ENCODE peak calls at places on chromosomes 1 and 21, in nine cellular contexts. L is HCT116, B is K562, P is PC-9, N is PC-3, V is endothelial cell of umbilical vein, A is H9, S is fibroblast of lung, C is OCI-LY7. E is an unnamed sample. For H3K79me2 and H3K4me1, the result is how much of the 10 kb centered on the place peaks cover.

GRCh38 chr1:180652791-180653190 is 21.0 kb downstream of the XPR1 start:
- DNase-seq in L (no peak), B (no peak), P (no peak), N (no peak), V (no peak), A (no peak), S (peak), C (no peak), E (no peak)

GRCh38 chr1:226642421-226642820 is 93.9 kb downstream of the STUM start:
- DNase-seq in L (no peak), B (no peak), P (no peak), N (no peak), V (no peak), A (no peak), S (no peak), C (no peak), E (no peak)

GRCh38 chr1:156616463-156616862 is 2.8 kb upstream of the HAPLN2 start:
- DNase-seq in L (no peak), B (peak), P (no peak), N (peak), V (peak), A (no peak), S (peak), C (no peak), E (no peak)

GRCh38 chr1:147648933-147649332 is 21.4 kb downstream of the ACP6 start:
- DNase-seq in L (no peak), B (no peak), P (no peak), N (no peak), V (no peak), A (no peak), S (no peak), C (no peak), E (no peak)

GRCh38 chr1:51484591-51484990 is 34.5 kb downstream of the EPS15 start:
- DNase-seq in L (no peak), B (no peak), P (no peak), N (peak), V (no peak), A (no peak), S (peak), C (no peak), E (no peak)

GRCh38 chr1:182309631-182310351 is 81.8 kb downstream of the GLUL start:
- DNase-seq in L (no peak), B (peak), P (no peak), N (no peak), V (no peak), A (no peak), S (no peak), C (no peak), E (peak)

GRCh38 chr1:226526801-226527595 is 21.6 kb upstream of the STUM start:
- DNase-seq in L (peak), B (peak), P (peak), N (peak), V (peak), A (peak), S (peak), C (peak), E (peak)

GRCh38 chr1:218510153-218510772 is 165.1 kb downstream of the TGFB2 start:
- DNase-seq in L (no peak), B (no peak), P (no peak), N (no peak), V (no peak), A (no peak), S (no peak), C (no peak), E (no peak)

GRCh38 chr1:30562559-30562958 is 160.8 kb downstream of the MATN1 start:
- DNase-seq in L (no peak), B (no peak), P (no peak), N (no peak), V (no peak), A (no peak), S (no peak), C (no peak), E (no peak)

GRCh38 chr1:204714194-204714860 is 28.8 kb upstream of the LRRN2 start:
- DNase-seq in L (no peak), B (no peak), P (no peak), N (no peak), V (no peak), A (no peak), S (no peak), C (peak), E (no peak)

GRCh38 chr1:92484472-92485373 is 2.0 kb downstream of the GFI1 start:
- DNase-seq in L (no peak), B (peak), P (peak), N (peak), V (peak), A (peak), S (peak), C (peak), E (peak)

GRCh38 chr21:33811147-33812024 is 104.2 kb downstream of the ATP5PO start:
- DNase-seq in L (no peak), B (no peak), P (no peak), N (no peak), V (peak), A (no peak), S (no peak), C (no peak), E (no peak)

GRCh38 chr1:43309626-43310025 is 8.8 kb downstream of the TIE1 start:
- DNase-seq in L (no peak), B (no peak), P (no peak), N (no peak), V (no peak), A (no peak), S (no peak), C (no peak), E (no peak)

GRCh38 chr21:43970551-43970950 is 41.6 kb upstream of the TRAPPC10 start:
- DNase-seq in L (no peak), B (no peak), P (no peak), N (no peak), V (no peak), A (no peak), S (no peak), C (no peak), E (no peak)

GRCh38 chr1:101081496-101082282 is 56.1 kb upstream of the DPH5 start:
- DNase-seq in L (no peak), B (no peak), P (no peak), N (no peak), V (no peak), A (no peak), S (no peak), C (no peak), E (no peak)

GRCh38 chr1:155241851-155242264 is 13.4 kb downstream of the ENTREP3 start:
- DNase-seq in L (no peak), B (no peak), P (no peak), N (peak), V (no peak), A (no peak), S (no peak), C (no peak), E (no peak)

GRCh38 chr1:24206516-24207394 is 19.7 kb upstream of the IFNLR1 start:
- DNase-seq in L (no peak), B (no peak), P (peak), N (peak), V (no peak), A (no peak), S (no peak), C (no peak), E (no peak)

GRCh38 chr1:156648496-156648895 is 6.6 kb downstream of the BCAN start:
- DNase-seq in L (no peak), B (no peak), P (no peak), N (no peak), V (no peak), A (no peak), S (no peak), C (no peak), E (no peak)

GRCh38 chr1:117592155-117592554 is 13.7 kb upstream of the TENT5C start:
- DNase-seq in L (no peak), B (no peak), P (no peak), N (no peak), V (no peak), A (no peak), S (no peak), C (no peak), E (no peak)

GRCh38 chr1:93616996-93617669 is 64.5 kb downstream of the BCAR3 start:
- DNase-seq in L (no peak), B (no peak), P (peak), N (no peak), V (peak), A (no peak), S (no peak), C (no peak), E (no peak)

GRCh38 chr1:186442651-186443114 is 18.2 kb downstream of the PDC start:
- DNase-seq in L (no peak), B (no peak), P (peak), N (peak), V (peak), A (no peak), S (peak), C (no peak), E (no peak)

GRCh38 chr1:108695515-108695914 is 3.4 kb downstream of the PRPF38B start:
- DNase-seq in L (no peak), B (no peak), P (no peak), N (no peak), V (no peak), A (no peak), S (no peak), C (no peak), E (no peak)

GRCh38 chr21:41396452-41397107 is 29.5 kb upstream of the MX1 start:
- DNase-seq in L (no peak), B (no peak), P (peak), N (peak), V (no peak), A (peak), S (no peak), C (no peak), E (peak)

GRCh38 chr21:45048026-45048698 is 26.2 kb upstream of the ADARB1 start:
- DNase-seq in L (no peak), B (no peak), P (no peak), N (no peak), V (no peak), A (no peak), S (no peak), C (no peak), E (no peak)

GRCh38 chr1:68495968-68496679 is 758 bp downstream of the DEPDC1 start:
- DNase-seq in L (peak), B (no peak), P (peak), N (peak), V (peak), A (no peak), S (peak), C (peak), E (peak)

GRCh38 chr1:29633784-29634183 is 397.5 kb downstream of the PTPRU start:
- DNase-seq in L (no peak), B (peak), P (no peak), N (no peak), V (no peak), A (peak), S (peak), C (no peak), E (no peak)

GRCh38 chr1:5551274-5551966 is 440.8 kb downstream of the NPHP4 start:
- DNase-seq in L (peak), B (peak), P (no peak), N (peak), V (no peak), A (no peak), S (no peak), C (no peak), E (no peak)

GRCh38 chr1:206684478-206685255 is at the start of gene MAPKAPK2:
- DNase-seq in L (peak), B (peak), P (peak), N (peak), V (peak), A (peak), S (peak), C (peak), E (peak)

GRCh38 chr1:43499882-43500281 is 30.8 kb upstream of the PTPRF start:
- DNase-seq in L (no peak), B (peak), P (no peak), N (no peak), V (no peak), A (no peak), S (no peak), C (no peak), E (no peak)

GRCh38 chr1:183029591-183030000 is 6.4 kb downstream of the LAMC1 start:
- DNase-seq in L (no peak), B (no peak), P (no peak), N (peak), V (no peak), A (no peak), S (peak), C (no peak), E (no peak)

GRCh38 chr1:48644950-48645605 is 131.6 kb downstream of the BEND5 start:
- DNase-seq in L (no peak), B (no peak), P (no peak), N (no peak), V (no peak), A (no peak), S (no peak), C (no peak), E (peak)

GRCh38 chr1:48051466-48052126 is 54.4 kb upstream of the TRABD2B start:
- DNase-seq in L (no peak), B (no peak), P (no peak), N (no peak), V (no peak), A (no peak), S (no peak), C (no peak), E (no peak)

GRCh38 chr1:226640737-226641136 is 92.2 kb downstream of the STUM start:
- DNase-seq in L (no peak), B (no peak), P (no peak), N (no peak), V (no peak), A (no peak), S (no peak), C (no peak), E (no peak)

GRCh38 chr1:31228986-31229385 is 10.7 kb downstream of the NKAIN1 start:
- DNase-seq in L (no peak), B (no peak), P (no peak), N (peak), V (no peak), A (no peak), S (no peak), C (no peak), E (no peak)

GRCh38 chr1:68973459-68974244 is 476.8 kb upstream of the DEPDC1 start:
- DNase-seq in L (no peak), B (no peak), P (no peak), N (peak), V (no peak), A (no peak), S (peak), C (no peak), E (no peak)

GRCh38 chr21:18529253-18529652 is 125.7 kb upstream of the TMPRSS15 start:
- DNase-seq in L (no peak), B (no peak), P (no peak), N (peak), V (peak), A (no peak), S (peak), C (no peak), E (no peak)

GRCh38 chr1:156356875-156357534 is 12.0 kb upstream of the RHBG start:
- DNase-seq in L (peak), B (peak), P (peak), N (peak), V (peak), A (peak), S (no peak), C (peak), E (peak)

GRCh38 chr1:169595764-169596711 is 9.8 kb upstream of the F5 start:
- DNase-seq in L (no peak), B (no peak), P (no peak), N (peak), V (peak), A (peak), S (peak), C (no peak), E (peak)

GRCh38 chr1:169604781-169605560 is 18.7 kb upstream of the F5 start:
- DNase-seq in L (no peak), B (no peak), P (no peak), N (no peak), V (no peak), A (no peak), S (no peak), C (no peak), E (no peak)

GRCh38 chr1:169601096-169601881 is 15.0 kb upstream of the F5 start:
- DNase-seq in L (no peak), B (peak), P (no peak), N (peak), V (peak), A (no peak), S (peak), C (peak), E (peak)
- TF ChIP-seq CTCF in L (peak), B (no peak), P (peak), N (peak), V (peak), A (peak), S (peak), C (peak), E (peak)

GRCh38 chr1:18094096-18094495 is 13.5 kb upstream of the IGSF21 start:
- DNase-seq in L (no peak), B (no peak), P (no peak), N (no peak), V (no peak), A (no peak), S (no peak), C (no peak), E (no peak)
- H3K79me2 ChIP-seq in L (under half), B (under half), P (under half), N (under half), V (under half), A (under half), S (under half), C (under half), E (under half)

GRCh38 chr1:246588322-246588721 is 22.1 kb downstream of the CNST start:
- DNase-seq in L (no peak), B (no peak), P (no peak), N (peak), V (peak), A (no peak), S (peak), C (no peak), E (no peak)

GRCh38 chr1:246592695-246593094 is 26.4 kb downstream of the CNST start:
- DNase-seq in L (no peak), B (no peak), P (no peak), N (no peak), V (no peak), A (no peak), S (peak), C (no peak), E (no peak)

GRCh38 chr1:246591958-246592357 is 25.7 kb downstream of the CNST start:
- DNase-seq in L (no peak), B (no peak), P (no peak), N (no peak), V (no peak), A (no peak), S (no peak), C (no peak), E (no peak)

GRCh38 chr1:246591047-246591446 is 24.8 kb downstream of the CNST start:
- DNase-seq in L (no peak), B (no peak), P (no peak), N (no peak), V (no peak), A (no peak), S (no peak), C (no peak), E (no peak)

GRCh38 chr1:246591504-246591903 is 25.2 kb downstream of the CNST start:
- DNase-seq in L (no peak), B (no peak), P (no peak), N (no peak), V (no peak), A (no peak), S (no peak), C (no peak), E (no peak)
- H3K4me1 ChIP-seq in L (under half), B (under half), P (under half), N (under half), V (under half), A (under half), S (under half), C (under half), E (under half)

GRCh38 chr1:216193839-216194443 is 229.3 kb downstream of the USH2A start:
- DNase-seq in L (no peak), B (no peak), P (no peak), N (peak), V (no peak), A (peak), S (no peak), C (no peak), E (no peak)
- TF ChIP-seq CTCF in L (no peak), B (no peak), P (no peak), N (peak), V (no peak), A (peak), S (peak), C (no peak), E (peak)

DNA sequence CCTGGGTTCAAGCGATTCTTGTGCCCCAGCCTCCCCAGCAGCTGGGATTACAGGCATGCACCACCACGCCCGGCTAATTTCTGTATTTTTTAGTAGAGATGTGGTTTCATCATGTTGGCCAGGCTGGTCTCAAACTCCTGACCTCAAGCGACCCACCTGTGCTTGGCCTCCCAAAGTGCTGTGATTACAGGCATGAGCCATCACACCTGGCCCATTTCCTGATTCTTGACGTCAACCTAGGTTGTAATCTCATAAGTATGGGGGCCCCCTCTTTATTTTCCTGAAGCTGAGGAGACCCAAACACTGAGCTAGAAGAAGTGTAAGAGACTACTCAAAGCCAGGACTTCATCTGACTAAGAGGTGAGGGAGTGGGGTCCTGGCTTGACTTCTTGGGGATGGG is 21.8 kb downstream of the SLC9A1 start:
- DNase-seq in L (no peak), B (no peak), P (no peak), N (no peak), V (no peak), A (no peak), S (no peak), C (peak), E (no peak)
- H3K79me2 ChIP-seq in L (under half), B (under half), P (under half), N (under half), V (under half), A (under half), S (under half), C (under half), E (under half)

DNA sequence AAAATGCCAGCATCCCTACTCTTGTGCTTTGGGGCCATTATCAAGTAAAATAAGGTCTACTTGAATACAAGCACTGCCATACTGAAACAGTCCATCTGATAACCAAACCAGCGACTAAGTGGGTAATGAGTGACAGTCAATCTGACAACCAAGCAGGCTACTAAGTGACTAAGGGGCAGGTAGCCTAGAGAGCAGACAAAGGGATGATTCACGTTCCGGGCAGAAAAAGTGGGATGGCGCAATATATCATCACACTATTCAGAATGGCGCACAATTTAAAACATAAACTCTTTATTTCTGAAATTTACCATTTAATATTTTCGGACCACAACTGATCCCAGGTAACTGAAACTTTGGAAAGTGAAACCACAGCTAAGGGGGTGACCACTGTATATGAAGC is 17.7 kb downstream of the NGF start:
- DNase-seq in L (no peak), B (no peak), P (peak), N (peak), V (no peak), A (no peak), S (no peak), C (no peak), E (no peak)
- H3K4me1 ChIP-seq in L (under half), B (under half), P (half or more), N (half or more), V (under half), A (under half), S (under half), C (under half), E (under half)

GRCh38 chr1:95496307-95496706 is 262.3 kb downstream of the RWDD3 start:
- DNase-seq in L (no peak), B (no peak), P (no peak), N (no peak), V (no peak), A (no peak), S (no peak), C (no peak), E (no peak)
- TF ChIP-seq CTCF in L (no peak), B (no peak), P (no peak), N (no peak), V (no peak), A (no peak), S (no peak), C (no peak), E (no peak)